ENCODE peak calls at places on chromosomes 1 and 21, in ten cellular contexts. Z, X, L, Q, I, V, G, Y, C and W are unnamed samples.

GRCh38 chr1:39753132-39754025 is 14.7 kb downstream of the PPIE start:
- DNase-seq in V (no peak), L (no peak), X (no peak), G (no peak), C (no peak), Z (no peak), I (no peak), Y (no peak), Q (no peak), W (no peak)

GRCh38 chr1:31241321-31241720 is 1.6 kb upstream of the NKAIN1 start:
- DNase-seq in I (no peak), L (no peak), Q (no peak), C (no peak), G (no peak), Y (no peak), V (no peak), X (no peak), Z (no peak), W (no peak)

GRCh38 chr1:25875856-25876692 is 566 bp upstream of the PAQR7 start:
- DNase-seq in Q (no peak), Y (no peak), V (peak), Z (no peak), G (no peak), L (peak), X (no peak), I (no peak), C (peak), W (no peak)

GRCh38 chr1:26852701-26853100 is 10.2 kb upstream of the SFN start:
- DNase-seq in Y (no peak), G (no peak), X (no peak), I (no peak), C (no peak), L (no peak), V (no peak), Q (no peak), Z (no peak), W (no peak)

GRCh38 chr1:200917291-200917817 is 22.7 kb downstream of the INAVA start:
- DNase-seq in Z (no peak), V (peak), Q (no peak), X (no peak), G (no peak), Y (no peak), L (no peak), C (peak), I (no peak), W (peak)

GRCh38 chr1:22969224-22969829 is 3.3 kb downstream of the LACTBL1 start:
- DNase-seq in G (peak), X (no peak), Y (no peak), C (peak), V (peak), Q (peak), I (no peak), L (no peak), Z (no peak), W (peak)

GRCh38 chr1:183942933-183943693 is 94.4 kb downstream of the COLGALT2 start:
- DNase-seq in I (no peak), Z (peak), C (peak), Q (peak), V (no peak), X (no peak), G (peak), L (no peak), Y (no peak), W (peak)

GRCh38 chr1:18972991-18973390 is 16.5 kb upstream of the IFFO2 start:
- DNase-seq in X (no peak), Q (no peak), I (no peak), G (no peak), V (no peak), Y (no peak), Z (no peak), L (no peak), C (no peak), W (no peak)

GRCh38 chr1:160428655-160429054 is 28.3 kb downstream of the VANGL2 start:
- DNase-seq in Q (peak), Z (no peak), I (no peak), G (peak), X (peak), V (peak), C (peak), L (no peak), Y (peak), W (peak)

GRCh38 chr1:46489638-46490602 is at the start of gene DMBX1:
- DNase-seq in Q (no peak), L (no peak), X (no peak), G (peak), I (no peak), C (peak), Z (no peak), Y (peak), V (peak), W (peak)

GRCh38 chr21:32094792-32095191 is 184.1 kb downstream of the MIS18A start:
- DNase-seq in C (peak), V (no peak), I (no peak), L (no peak), G (peak), Q (peak), X (no peak), Z (no peak), Y (no peak), W (no peak)

GRCh38 chr1:221344693-221345092 is 397.2 kb downstream of the DUSP10 start:
- DNase-seq in Y (no peak), I (no peak), Z (no peak), G (peak), L (no peak), Q (no peak), X (no peak), C (no peak), V (no peak), W (peak)

GRCh38 chr1:5888606-5889211 is 103.5 kb downstream of the NPHP4 start:
- DNase-seq in V (no peak), Q (no peak), I (no peak), Z (no peak), L (no peak), Y (no peak), X (no peak), C (no peak), G (peak), W (no peak)

GRCh38 chr21:38831526-38832467 is 26.1 kb downstream of the ETS2 start:
- DNase-seq in I (peak), Q (peak), G (peak), V (no peak), L (no peak), X (peak), C (peak), Y (peak), Z (no peak), W (peak)

GRCh38 chr1:47894718-47895393 is 102.3 kb downstream of the TRABD2B start:
- DNase-seq in I (no peak), Q (peak), Y (no peak), G (peak), Z (no peak), C (peak), X (no peak), L (no peak), V (no peak), W (peak)

GRCh38 chr1:21572141-21572540 is 62.9 kb downstream of the ALPL start:
- DNase-seq in V (no peak), Q (no peak), L (no peak), Y (no peak), Z (no peak), G (no peak), X (no peak), I (no peak), C (no peak), W (no peak)

GRCh38 chr1:21597754-21598153 is 71.4 kb downstream of the RAP1GAP start:
- DNase-seq in L (no peak), Z (no peak), Y (no peak), V (no peak), G (no peak), I (no peak), Q (no peak), X (no peak), C (no peak), W (no peak)

GRCh38 chr1:231053493-231054162 is 13.6 kb upstream of the FAM89A start:
- DNase-seq in C (peak), Q (peak), Z (no peak), I (no peak), Y (no peak), X (no peak), L (no peak), G (peak), V (peak), W (no peak)

GRCh38 chr1:2411801-2412394 is 466 bp downstream of the PEX10 start:
- DNase-seq in G (peak), L (peak), V (no peak), C (peak), Z (no peak), Y (no peak), Q (no peak), X (no peak), I (no peak), W (no peak)

GRCh38 chr1:46529031-46529630 is 22.3 kb downstream of the KNCN start:
- DNase-seq in Q (no peak), X (no peak), Y (no peak), C (no peak), G (no peak), L (no peak), V (no peak), Z (no peak), I (no peak), W (peak)

GRCh38 chr1:29837306-29837646 is 601.0 kb downstream of the PTPRU start:
- DNase-seq in Q (no peak), G (no peak), Z (no peak), Y (no peak), I (no peak), C (no peak), V (no peak), X (no peak), L (no peak), W (no peak)

GRCh38 chr1:161731241-161731640 is 9.9 kb downstream of the FCRLB start:
- DNase-seq in V (no peak), X (no peak), Y (no peak), L (no peak), Q (no peak), C (no peak), I (no peak), G (no peak), Z (no peak), W (no peak)

GRCh38 chr1:35660581-35661473 is 19.5 kb upstream of the PSMB2 start:
- DNase-seq in I (no peak), G (peak), Q (peak), X (no peak), V (no peak), L (no peak), C (peak), Y (no peak), Z (no peak), W (no peak)

GRCh38 chr1:30381266-30381665 is 342.1 kb downstream of the MATN1 start:
- DNase-seq in I (no peak), C (no peak), G (no peak), Y (no peak), L (no peak), V (no peak), Z (no peak), Q (no peak), X (no peak), W (no peak)

GRCh38 chr1:92736395-92736794 is 48.5 kb downstream of the EVI5 start:
- DNase-seq in I (no peak), V (peak), Q (no peak), Y (no peak), Z (no peak), C (peak), X (no peak), G (no peak), L (no peak), W (peak)

GRCh38 chr1:2848006-2848670 is 46.6 kb upstream of the TTC34 start:
- DNase-seq in G (no peak), V (no peak), Y (no peak), Q (no peak), Z (no peak), C (no peak), I (no peak), X (no peak), L (no peak), W (no peak)

GRCh38 chr1:178939328-178939727 is 68.5 kb upstream of the ANGPTL1 start:
- DNase-seq in I (no peak), G (peak), X (no peak), L (no peak), C (no peak), Z (no peak), Y (no peak), V (no peak), Q (no peak), W (no peak)

GRCh38 chr21:38534591-38534990 is 36.3 kb upstream of the ERG start:
- DNase-seq in Z (no peak), Q (no peak), C (no peak), V (no peak), G (no peak), X (no peak), Y (no peak), L (no peak), I (no peak), W (no peak)

GRCh38 chr1:204621391-204621790 is 64.1 kb downstream of the LRRN2 start:
- DNase-seq in X (no peak), I (no peak), L (no peak), Y (no peak), Z (no peak), V (no peak), Q (no peak), C (no peak), G (peak), W (no peak)

GRCh38 chr21:42767561-42767835 is 111.8 kb downstream of the WDR4 start:
- DNase-seq in Z (no peak), I (no peak), C (no peak), Q (no peak), L (no peak), Y (no peak), G (no peak), X (no peak), V (no peak), W (no peak)

GRCh38 chr1:1680912-1681273 is 11.7 kb downstream of the SLC35E2B start:
- DNase-seq in Y (no peak), Q (peak), X (no peak), I (no peak), V (no peak), C (no peak), Z (no peak), L (no peak), G (no peak), W (no peak)

GRCh38 chr1:224632381-224632871 is 16.3 kb downstream of the CNIH3 start:
- DNase-seq in X (no peak), Y (no peak), V (no peak), L (no peak), C (no peak), I (no peak), Z (no peak), G (peak), Q (peak), W (no peak)

GRCh38 chr1:83845437-83846071 is 153.4 kb downstream of the TTLL7 start:
- DNase-seq in V (peak), G (peak), Z (no peak), L (no peak), I (no peak), Q (no peak), C (no peak), X (no peak), Y (no peak), W (no peak)